ENCODE peak calls at places on chromosomes 11 and 22, in ten cellular contexts. E is A549; T is BJ; S is activated CD4-positive, alpha-beta T cell treated with anti-CD3 and anti-CD28 coated beads, Interleukin-2, amount 50 U/mL, for 48 hours; F is WTC11; Q is NCI-H1105; A is DMS 273 treated with DMSO at 0.1 percent for 48 hours; N is mucosa of gallbladder; U is hypothalamus; R is AML-193. C is an unnamed sample.
A peak's percentile ranks its signal among the peaks of the same experiment; 100 is the strongest.

GRCh38 chr11:79864882-79865281 is 424.1 kb upstream of the TENM4 start:
- DNase-seq in F (no peak), S (no peak), N (peak; percentile 38), U (no peak), A (no peak), E (no peak), R (no peak), Q (no peak), T (no peak), C (peak; percentile 46)

GRCh38 chr11:19912206-19913118 is 199.8 kb downstream of the NAV2 start:
- DNase-seq in T (no peak), F (no peak), U (no peak), R (no peak), N (no peak), S (no peak), E (no peak), Q (no peak), A (no peak), C (no peak)

GRCh38 chr11:17154409-17155159 is 53.2 kb downstream of the PIK3C2A start:
- DNase-seq in N (no peak), A (no peak), Q (no peak), S (no peak), F (no peak), U (no peak), T (no peak), E (no peak), R (peak; percentile 44), C (no peak)

GRCh38 chr22:20550851-20551744 is 43.7 kb downstream of the MED15 start:
- DNase-seq in A (no peak), Q (no peak), U (peak; percentile 49), T (no peak), E (no peak), S (peak; percentile 76), F (peak; percentile 25), R (no peak), N (peak; percentile 38), C (no peak)

GRCh38 chr11:113885897-113886296 is 10.5 kb upstream of the USP28 start:
- DNase-seq in F (no peak), T (no peak), S (no peak), N (no peak), E (no peak), R (no peak), A (no peak), Q (no peak), U (no peak), C (no peak)

GRCh38 chr22:37317698-37318210 is 35.4 kb downstream of the CYTH4 start:
- DNase-seq in N (no peak), R (no peak), U (no peak), Q (no peak), F (no peak), T (no peak), S (no peak), A (no peak), E (no peak), C (no peak)

GRCh38 chr11:79192836-79193235 is 248.0 kb downstream of the TENM4 start:
- DNase-seq in S (no peak), N (no peak), E (no peak), R (no peak), A (no peak), F (no peak), Q (no peak), T (no peak), U (no peak), C (no peak)

GRCh38 chr11:394034-394857 is at the start of gene PKP3:
- DNase-seq in A (no peak), F (peak; percentile 75), U (no peak), T (no peak), E (peak; percentile 86), N (peak; percentile 73), S (no peak), R (no peak), Q (no peak), C (peak; percentile 91)